ENCODE peak calls at places on chromosomes 3 and 15, in five cellular contexts. H is heart left ventricle, O is left lung, V is adrenal gland, D is neuronal stem cell. J is an unnamed sample.

GRCh38 chr3:116083686-116084085 is 361.6 kb downstream of the LSAMP start:
- DNase-seq in H (no peak), O (no peak), V (no peak), D (no peak), J (no peak)

GRCh38 chr3:127006781-127007436 is 24.0 kb downstream of the PLXNA1 start:
- DNase-seq in H (no peak), O (no peak), V (no peak), D (no peak), J (no peak)

GRCh38 chr3:86958534-86958933 is 32.4 kb downstream of the VGLL3 start:
- DNase-seq in H (no peak), O (no peak), V (no peak), D (no peak), J (no peak)

GRCh38 chr3:60125686-60126085 is 1075.9 kb upstream of the CFAP20DC start:
- DNase-seq in H (no peak), O (no peak), V (no peak), D (no peak), J (no peak)

GRCh38 chr3:121735047-121735696 is 14.4 kb downstream of the GOLGB1 start:
- DNase-seq in H (no peak), O (no peak), V (no peak), D (no peak), J (no peak)

GRCh38 chr15:75193272-75193671 is 8.4 kb upstream of the C15orf39 start:
- DNase-seq in H (no peak), O (no peak), V (no peak), D (no peak), J (no peak)

GRCh38 chr3:16509721-16510619 is 3.5 kb downstream of the RFTN1 start:
- DNase-seq in H (no peak), O (no peak), V (no peak), D (no peak), J (no peak)

GRCh38 chr15:77033417-77033728 is 37.5 kb downstream of the TSPAN3 start:
- DNase-seq in H (no peak), O (no peak), V (no peak), D (no peak), J (no peak)

GRCh38 chr3:775178-775885 is 317.5 kb upstream of the CNTN6 start:
- DNase-seq in H (no peak), O (no peak), V (no peak), D (no peak), J (no peak)

GRCh38 chr3:129022114-129022994 is 21.2 kb downstream of the EFCC1 start:
- DNase-seq in H (peak; percentile 90), O (peak; percentile 75), V (no peak), D (no peak), J (peak; percentile 90)

GRCh38 chr3:124381565-124382333 is 348.5 kb upstream of the UMPS start:
- DNase-seq in H (no peak), O (no peak), V (no peak), D (no peak), J (no peak)

GRCh38 chr3:50050361-50050760 is 38.4 kb upstream of the RBM5 start:
- DNase-seq in H (no peak), O (no peak), V (no peak), D (no peak), J (no peak)

GRCh38 chr3:42101481-42101880 is 10.3 kb downstream of the TRAK1 start:
- DNase-seq in H (no peak), O (no peak), V (no peak), D (no peak), J (peak; percentile 31)

GRCh38 chr3:53068176-53068575 is 22.3 kb upstream of the SFMBT1 start:
- DNase-seq in H (no peak), O (no peak), V (no peak), D (no peak), J (no peak)

GRCh38 chr15:30921106-30921505 is 17.4 kb downstream of the FAN1 start:
- DNase-seq in H (no peak), O (no peak), V (no peak), D (no peak), J (no peak)

GRCh38 chr3:43755511-43756200 is 64.9 kb downstream of the ABHD5 start:
- DNase-seq in H (no peak), O (no peak), V (no peak), D (no peak), J (no peak)

GRCh38 chr3:64343692-64344440 is 118.6 kb upstream of the PRICKLE2 start:
- DNase-seq in H (no peak), O (no peak), V (no peak), D (no peak), J (no peak)

GRCh38 chr3:127767126-127767525 is 55.2 kb downstream of the MGLL start:
- DNase-seq in H (no peak), O (no peak), V (no peak), D (no peak), J (no peak)

GRCh38 chr15:62483817-62484216 is 318.7 kb upstream of the C2CD4B start:
- DNase-seq in H (peak; percentile 47), O (no peak), V (no peak), D (no peak), J (no peak)

GRCh38 chr3:61571516-61572336 is 10.4 kb downstream of the PTPRG start:
- DNase-seq in H (no peak), O (no peak), V (no peak), D (no peak), J (peak; percentile 94)

GRCh38 chr15:26806161-26806560 is 33.3 kb upstream of the GABRB3 start:
- DNase-seq in H (peak; percentile 21), O (no peak), V (no peak), D (no peak), J (no peak)

GRCh38 chr3:42387802-42388651 is 22.4 kb downstream of the LYZL4 start:
- DNase-seq in H (no peak), O (no peak), V (no peak), D (no peak), J (no peak)

GRCh38 chr3:89113887-89114840 is 6.7 kb downstream of the EPHA3 start:
- DNase-seq in H (peak; percentile 68), O (peak; percentile 84), V (peak; percentile 45), D (peak; percentile 56), J (peak; percentile 84)

GRCh38 chr3:20056727-20057611 is 16.7 kb downstream of the KAT2B start:
- DNase-seq in H (no peak), O (no peak), V (no peak), D (no peak), J (peak; percentile 80)

GRCh38 chr3:14929310-14930070 is 17.9 kb upstream of the NR2C2 start:
- DNase-seq in H (no peak), O (no peak), V (no peak), D (no peak), J (no peak)

GRCh38 chr3:22713936-22714335 is 489.2 kb upstream of the UBE2E2 start:
- DNase-seq in H (no peak), O (no peak), V (no peak), D (no peak), J (no peak)

GRCh38 chr15:40232625-40233070 is 6.2 kb upstream of the PAK6 start:
- DNase-seq in H (no peak), O (no peak), V (no peak), D (no peak), J (peak; percentile 54)

GRCh38 chr3:16548721-16549120 is 35.2 kb upstream of the RFTN1 start:
- DNase-seq in H (no peak), O (no peak), V (no peak), D (no peak), J (peak; percentile 41)

GRCh38 chr3:153028336-153028735 is 133.7 kb upstream of the RAP2B start:
- DNase-seq in H (no peak), O (no peak), V (no peak), D (no peak), J (peak; percentile 72)

GRCh38 chr15:45276851-45277250 is 24.8 kb downstream of the SLC28A2 start:
- DNase-seq in H (no peak), O (no peak), V (no peak), D (no peak), J (peak; percentile 44)

GRCh38 chr3:13111173-13111873 is 38.1 kb upstream of the IQSEC1 start:
- DNase-seq in H (no peak), O (peak; percentile 58), V (no peak), D (no peak), J (no peak)
- H3K27ac ChIP-seq in H (no peak overlapping the region), O (no peak overlapping the region), V (no peak overlapping the region), D (no peak overlapping the region), J (no peak overlapping the region)

GRCh38 chr15:42240823-42241222 is 32.2 kb upstream of the GANC start:
- DNase-seq in H (no peak), O (no peak), V (no peak), D (no peak), J (no peak)
- H3K4me1 ChIP-seq in H (no peaks in the 10 kb centered on the region), O (no peaks in the 10 kb centered on the region), V (no peaks in the 10 kb centered on the region), D (no peaks in the 10 kb centered on the region), J (no peaks in the 10 kb centered on the region)

DNA sequence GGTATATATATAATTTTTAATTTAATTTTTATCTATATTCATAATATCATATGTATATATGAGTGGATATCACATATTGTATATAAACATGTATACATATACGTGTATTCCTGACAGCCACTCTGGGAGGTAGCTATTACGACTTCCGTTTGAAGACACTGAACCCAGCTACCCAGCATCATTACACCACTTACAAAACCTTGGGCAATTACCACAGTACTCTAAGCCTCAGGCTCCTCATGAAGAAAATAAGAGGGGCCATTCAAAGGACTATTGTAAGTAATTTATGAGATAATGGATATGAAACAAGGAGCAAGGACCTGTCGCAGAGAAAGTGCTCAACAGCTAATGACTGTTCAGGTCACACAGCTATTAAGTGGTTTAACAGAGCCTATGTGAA is 52.4 kb downstream of the KCNMB2 start:
- DNase-seq in H (no peak), O (no peak), V (no peak), D (no peak), J (no peak)
- H3K4me3 ChIP-seq in H (no peak overlapping the region), O (no peak overlapping the region), V (no peak overlapping the region), D (no peak overlapping the region), J (no peak overlapping the region)

GRCh38 chr3:45095916-45096526 is 50.2 kb downstream of the CDCP1 start:
- DNase-seq in H (no peak), O (no peak), V (no peak), D (no peak), J (peak; percentile 58)

GRCh38 chr3:45088959-45089358 is 57.2 kb downstream of the CDCP1 start:
- DNase-seq in H (no peak), O (no peak), V (no peak), D (no peak), J (no peak)

GRCh38 chr3:45090855-45091254 is 55.3 kb downstream of the CDCP1 start:
- DNase-seq in H (no peak), O (no peak), V (no peak), D (no peak), J (no peak)

GRCh38 chr3:45088543-45088942 is 57.6 kb downstream of the CDCP1 start:
- DNase-seq in H (no peak), O (no peak), V (no peak), D (no peak), J (no peak)

DNA sequence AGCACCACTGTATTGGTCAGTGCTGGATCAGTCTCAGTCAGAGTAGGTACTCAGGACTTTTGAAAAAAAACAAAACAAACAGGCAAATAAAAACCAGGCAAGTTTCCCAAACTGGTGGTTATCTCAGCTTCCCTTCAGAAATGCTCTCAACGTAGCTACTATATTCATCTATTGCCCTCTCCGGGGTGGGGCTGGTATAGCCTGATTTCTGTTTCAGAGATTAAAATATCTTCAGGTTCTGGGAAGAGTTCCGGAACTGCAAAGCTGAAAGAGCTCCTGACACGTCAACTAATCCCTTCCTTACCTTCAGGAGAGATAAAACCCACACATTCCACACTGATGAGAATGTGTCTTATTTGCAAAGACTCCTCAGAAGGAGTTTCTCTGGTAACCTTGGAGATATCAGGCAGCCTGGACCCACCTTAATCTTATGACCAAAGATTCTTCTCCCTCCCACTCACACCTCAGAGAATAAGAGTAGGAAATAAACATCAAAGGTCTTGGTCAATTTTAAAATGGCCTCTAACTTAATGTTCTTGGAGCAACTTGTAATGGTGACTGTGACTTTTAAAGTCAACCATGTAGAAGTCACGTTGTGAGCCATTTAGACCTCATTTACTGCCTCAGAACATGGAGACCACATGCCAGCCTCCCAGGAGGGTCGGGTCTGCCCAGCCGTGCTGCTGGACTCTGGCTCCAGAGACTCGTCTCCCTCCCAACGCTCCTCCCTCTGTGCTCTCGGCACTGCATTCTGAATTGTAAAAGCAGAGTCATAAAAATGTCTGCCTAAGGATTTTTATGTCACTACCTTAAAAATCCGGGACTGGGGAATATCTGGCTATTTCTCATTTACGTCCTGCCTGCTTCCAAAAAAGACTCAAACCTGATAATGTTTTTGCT is 53.8 kb downstream of the CDCP1 start:
- DNase-seq in H (no peak), O (no peak), V (no peak), D (no peak), J (no peak)
- H3K27ac ChIP-seq in H (peak overlapping the region; percentile 44), O (no peak overlapping the region), V (no peak overlapping the region), D (no peak overlapping the region), J (no peak overlapping the region)